ENCODE peak calls at places on chromosomes 5 and 9, in seven cellular contexts. One of them, this sample, is unnamed.

GRCh38 chr9:98994226-98995058 is 50.7 kb downstream of the COL15A1 start:
- DNase-seq in hepatocyte: no peak
- DNase-seq in IMR-90: no peak
- DNase-seq in GM23248: peak; percentile 42
- DNase-seq in neural progenitor cell: no peak
- DNase-seq in MM.1S: no peak
- DNase-seq in OCI-LY7: no peak
- DNase-seq in this sample: no peak

GRCh38 chr9:4662989-4663792 is 1.1 kb downstream of the PLPP6 start:
- DNase-seq in hepatocyte: peak; percentile 51
- DNase-seq in IMR-90: peak; percentile 47
- DNase-seq in GM23248: peak; percentile 48
- DNase-seq in neural progenitor cell: peak; percentile 1
- DNase-seq in MM.1S: no peak
- DNase-seq in OCI-LY7: no peak
- DNase-seq in this sample: no peak

GRCh38 chr9:85523202-85523601 is 218.6 kb downstream of the AGTPBP1 start:
- DNase-seq in hepatocyte: no peak
- DNase-seq in IMR-90: no peak
- DNase-seq in GM23248: no peak
- DNase-seq in neural progenitor cell: no peak
- DNase-seq in MM.1S: no peak
- DNase-seq in OCI-LY7: no peak
- DNase-seq in this sample: no peak

GRCh38 chr9:133346021-133346713 is 1.8 kb downstream of the MED22 start:
- DNase-seq in hepatocyte: no peak
- DNase-seq in IMR-90: no peak
- DNase-seq in GM23248: no peak
- DNase-seq in neural progenitor cell: no peak
- DNase-seq in MM.1S: no peak
- DNase-seq in OCI-LY7: no peak
- DNase-seq in this sample: no peak

GRCh38 chr9:89440548-89440947 is 57.4 kb downstream of the SEMA4D start:
- DNase-seq in hepatocyte: no peak
- DNase-seq in IMR-90: no peak
- DNase-seq in GM23248: peak; percentile 74
- DNase-seq in neural progenitor cell: no peak
- DNase-seq in MM.1S: no peak
- DNase-seq in OCI-LY7: no peak
- DNase-seq in this sample: no peak

GRCh38 chr5:113678924-113679575 is 165.6 kb downstream of the YTHDC2 start:
- DNase-seq in hepatocyte: peak; percentile 70
- DNase-seq in IMR-90: peak; percentile 36
- DNase-seq in GM23248: peak; percentile 61
- DNase-seq in neural progenitor cell: peak; percentile 77
- DNase-seq in MM.1S: peak; percentile 54
- DNase-seq in OCI-LY7: peak; percentile 46
- DNase-seq in this sample: peak; percentile 39

GRCh38 chr5:60586307-60586901 is 113.6 kb downstream of the DEPDC1B start:
- DNase-seq in hepatocyte: peak; percentile 28
- DNase-seq in IMR-90: peak; percentile 50
- DNase-seq in GM23248: peak; percentile 27
- DNase-seq in neural progenitor cell: peak; percentile 7
- DNase-seq in MM.1S: peak; percentile 37
- DNase-seq in OCI-LY7: peak; percentile 9
- DNase-seq in this sample: no peak

GRCh38 chr9:121902483-121903135 is 190.5 kb downstream of the TTLL11 start:
- DNase-seq in hepatocyte: no peak
- DNase-seq in IMR-90: peak; percentile 100
- DNase-seq in GM23248: peak; percentile 98
- DNase-seq in neural progenitor cell: no peak
- DNase-seq in MM.1S: no peak
- DNase-seq in OCI-LY7: no peak
- DNase-seq in this sample: no peak

GRCh38 chr5:159641371-159642039 is 274.8 kb upstream of the ADRA1B start:
- DNase-seq in hepatocyte: no peak
- DNase-seq in IMR-90: no peak
- DNase-seq in GM23248: no peak
- DNase-seq in neural progenitor cell: no peak
- DNase-seq in MM.1S: no peak
- DNase-seq in OCI-LY7: no peak
- DNase-seq in this sample: no peak

GRCh38 chr5:76401801-76402250 is 1.3 kb upstream of the IQGAP2 start:
- DNase-seq in hepatocyte: no peak
- DNase-seq in IMR-90: no peak
- DNase-seq in GM23248: no peak
- DNase-seq in neural progenitor cell: no peak
- DNase-seq in MM.1S: peak; percentile 93
- DNase-seq in OCI-LY7: peak; percentile 85
- DNase-seq in this sample: no peak

GRCh38 chr5:178120661-178121357 is 7.5 kb downstream of the N4BP3 start:
- DNase-seq in hepatocyte: peak; percentile 73
- DNase-seq in IMR-90: peak; percentile 76
- DNase-seq in GM23248: peak; percentile 70
- DNase-seq in neural progenitor cell: peak; percentile 86
- DNase-seq in MM.1S: peak; percentile 98
- DNase-seq in OCI-LY7: peak; percentile 98
- DNase-seq in this sample: peak; percentile 95

GRCh38 chr9:132185164-132186009 is 23.5 kb downstream of the NTNG2 start:
- DNase-seq in hepatocyte: no peak
- DNase-seq in IMR-90: no peak
- DNase-seq in GM23248: no peak
- DNase-seq in neural progenitor cell: peak; percentile 51
- DNase-seq in MM.1S: no peak
- DNase-seq in OCI-LY7: no peak
- DNase-seq in this sample: no peak

GRCh38 chr5:39177629-39177959 is 41.8 kb downstream of the FYB1 start:
- DNase-seq in hepatocyte: no peak
- DNase-seq in IMR-90: no peak
- DNase-seq in GM23248: no peak
- DNase-seq in neural progenitor cell: no peak
- DNase-seq in MM.1S: no peak
- DNase-seq in OCI-LY7: no peak
- DNase-seq in this sample: peak; percentile 46

DNA sequence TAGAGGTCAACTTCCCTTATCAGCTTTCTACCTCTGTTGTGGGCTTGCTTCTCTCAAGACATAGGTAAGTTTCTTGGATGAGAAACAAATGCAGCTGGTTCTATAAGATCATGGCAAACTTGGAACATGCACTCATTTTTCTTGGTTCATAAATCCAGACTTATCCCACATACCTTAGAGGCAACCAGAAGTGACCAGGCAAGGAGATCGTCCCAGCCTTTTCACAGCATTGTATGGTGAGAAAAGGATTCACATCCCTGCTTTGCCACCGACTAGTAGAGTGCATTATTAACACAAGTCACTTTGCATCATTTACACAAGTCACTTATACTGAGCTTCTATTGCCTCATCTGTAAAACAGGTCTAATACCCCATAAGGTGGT is 35.4 kb downstream of the LHFPL2 start:
- DNase-seq in hepatocyte: no peak
- DNase-seq in IMR-90: no peak
- DNase-seq in GM23248: no peak
- DNase-seq in neural progenitor cell: no peak
- DNase-seq in MM.1S: no peak
- DNase-seq in OCI-LY7: no peak
- DNase-seq in this sample: no peak
- H3K4me1 ChIP-seq in hepatocyte: peaks cover 21% of the 10 kb centered on the region
- H3K4me1 ChIP-seq in IMR-90: peaks cover 21% of the 10 kb centered on the region
- H3K4me1 ChIP-seq in GM23248: peaks cover 34% of the 10 kb centered on the region
- H3K4me1 ChIP-seq in neural progenitor cell: peaks cover 19% of the 10 kb centered on the region
- H3K4me1 ChIP-seq in MM.1S: no peaks in the 10 kb centered on the region
- H3K4me1 ChIP-seq in OCI-LY7: no peaks in the 10 kb centered on the region
- H3K4me1 ChIP-seq in this sample: no peaks in the 10 kb centered on the region

GRCh38 chr5:37810311-37810710 is 29.5 kb downstream of the GDNF start:
- DNase-seq in hepatocyte: no peak
- DNase-seq in IMR-90: peak; percentile 64
- DNase-seq in GM23248: peak; percentile 89
- DNase-seq in neural progenitor cell: no peak
- DNase-seq in MM.1S: no peak
- DNase-seq in OCI-LY7: no peak
- DNase-seq in this sample: no peak
- H2AFZ ChIP-seq in hepatocyte: no peak overlapping the region
- H2AFZ ChIP-seq in IMR-90: peak overlapping the region; percentile 71
- H2AFZ ChIP-seq in GM23248: peak overlapping the region; percentile 78
- H2AFZ ChIP-seq in neural progenitor cell: no peak overlapping the region
- H2AFZ ChIP-seq in MM.1S: no peak overlapping the region
- H2AFZ ChIP-seq in OCI-LY7: no peak overlapping the region
- H2AFZ ChIP-seq in this sample: no peak overlapping the region

DNA sequence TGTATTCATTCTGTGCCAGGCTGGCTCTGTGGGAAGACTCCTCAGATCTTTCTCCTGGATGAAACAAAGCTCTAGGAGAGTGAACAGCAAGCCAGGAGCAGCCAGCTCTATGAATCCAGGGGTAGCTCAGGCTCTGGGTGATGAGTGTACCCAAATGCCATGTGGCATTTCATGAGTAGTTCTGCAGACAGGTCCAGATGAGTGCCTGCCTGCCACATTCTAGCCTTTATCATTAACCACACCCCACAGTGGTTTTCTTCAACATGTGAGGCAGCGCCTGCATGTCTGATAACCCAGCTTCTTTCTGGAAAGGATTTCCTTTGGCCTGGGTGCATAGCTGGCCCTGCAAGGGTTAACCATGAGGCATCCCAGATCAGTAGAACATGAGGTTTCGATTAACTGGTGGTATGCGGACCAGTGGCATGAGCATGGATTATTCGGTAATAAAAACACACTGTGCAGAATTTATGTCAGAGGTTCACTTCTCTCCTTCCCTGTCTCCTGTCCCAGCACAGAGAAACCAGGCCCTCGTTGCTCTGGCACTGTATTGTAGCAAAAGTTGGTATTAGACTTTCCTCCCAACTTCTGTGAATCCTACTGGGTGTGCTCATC is 381.9 kb upstream of the ZNF462 start:
- DNase-seq in hepatocyte: no peak
- DNase-seq in IMR-90: no peak
- DNase-seq in GM23248: no peak
- DNase-seq in neural progenitor cell: no peak
- DNase-seq in MM.1S: no peak
- DNase-seq in OCI-LY7: no peak
- DNase-seq in this sample: no peak
- H3K27ac ChIP-seq in hepatocyte: no peak overlapping the region
- H3K27ac ChIP-seq in IMR-90: no peak overlapping the region
- H3K27ac ChIP-seq in GM23248: no peak overlapping the region
- H3K27ac ChIP-seq in neural progenitor cell: no peak overlapping the region
- H3K27ac ChIP-seq in MM.1S: no peak overlapping the region
- H3K27ac ChIP-seq in OCI-LY7: no peak overlapping the region
- H3K27ac ChIP-seq in this sample: no peak overlapping the region

GRCh38 chr9:110153431-110153830 is 54.5 kb downstream of the C9orf152 start:
- DNase-seq in hepatocyte: no peak
- DNase-seq in IMR-90: no peak
- DNase-seq in GM23248: peak; percentile 50
- DNase-seq in neural progenitor cell: no peak
- DNase-seq in MM.1S: no peak
- DNase-seq in OCI-LY7: no peak
- DNase-seq in this sample: no peak
- H3K4me1 ChIP-seq in hepatocyte: peaks cover 4% of the 10 kb centered on the region
- H3K4me1 ChIP-seq in IMR-90: peaks cover 30% of the 10 kb centered on the region
- H3K4me1 ChIP-seq in GM23248: peaks cover 64% of the 10 kb centered on the region
- H3K4me1 ChIP-seq in neural progenitor cell: no peaks in the 10 kb centered on the region
- H3K4me1 ChIP-seq in MM.1S: peaks cover 76% of the 10 kb centered on the region
- H3K4me1 ChIP-seq in OCI-LY7: peaks cover 82% of the 10 kb centered on the region
- H3K4me1 ChIP-seq in this sample: peaks cover 98% of the 10 kb centered on the region

GRCh38 chr5:122095158-122095557 is 17.1 kb upstream of the LOX start:
- DNase-seq in hepatocyte: no peak
- DNase-seq in IMR-90: no peak
- DNase-seq in GM23248: no peak
- DNase-seq in neural progenitor cell: no peak
- DNase-seq in MM.1S: peak; percentile 75
- DNase-seq in OCI-LY7: no peak
- DNase-seq in this sample: no peak

GRCh38 chr5:122091942-122092600 is 14.0 kb upstream of the LOX start:
- DNase-seq in hepatocyte: peak; percentile 50
- DNase-seq in IMR-90: peak; percentile 77
- DNase-seq in GM23248: peak; percentile 81
- DNase-seq in neural progenitor cell: peak; percentile 45
- DNase-seq in MM.1S: no peak
- DNase-seq in OCI-LY7: no peak
- DNase-seq in this sample: no peak

GRCh38 chr5:122089614-122090013 is 11.6 kb upstream of the LOX start:
- DNase-seq in hepatocyte: no peak
- DNase-seq in IMR-90: peak; percentile 94
- DNase-seq in GM23248: peak; percentile 93
- DNase-seq in neural progenitor cell: no peak
- DNase-seq in MM.1S: peak; percentile 46
- DNase-seq in OCI-LY7: no peak
- DNase-seq in this sample: peak; percentile 9

GRCh38 chr5:122093861-122094650 is 16.0 kb upstream of the LOX start:
- DNase-seq in hepatocyte: no peak
- DNase-seq in IMR-90: peak; percentile 38
- DNase-seq in GM23248: peak; percentile 86
- DNase-seq in neural progenitor cell: no peak
- DNase-seq in MM.1S: no peak
- DNase-seq in OCI-LY7: no peak
- DNase-seq in this sample: no peak

DNA sequence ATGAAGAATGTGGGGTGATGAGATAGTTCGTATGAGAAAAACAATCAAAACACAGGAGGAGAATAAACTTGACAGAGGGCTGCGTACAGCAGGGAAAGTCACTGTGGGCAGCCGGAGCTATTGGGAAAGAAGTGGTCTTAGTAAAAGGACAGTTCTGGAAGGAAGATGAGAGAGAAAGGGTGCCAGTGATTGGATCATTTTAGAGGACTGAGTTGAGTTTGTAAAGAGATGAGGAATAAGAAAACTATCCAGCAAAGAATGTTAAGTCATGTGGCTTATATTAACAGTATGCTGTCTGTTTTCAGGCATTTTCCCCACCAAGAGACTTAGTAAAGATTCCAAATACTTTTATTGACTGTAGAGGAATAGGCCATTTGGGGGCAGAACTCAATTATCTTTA is 15.4 kb upstream of the LOX start:
- DNase-seq in hepatocyte: peak; percentile 38
- DNase-seq in IMR-90: peak; percentile 95
- DNase-seq in GM23248: peak; percentile 94
- DNase-seq in neural progenitor cell: no peak
- DNase-seq in MM.1S: no peak
- DNase-seq in OCI-LY7: no peak
- DNase-seq in this sample: no peak
- H2AFZ ChIP-seq in hepatocyte: no peak overlapping the region
- H2AFZ ChIP-seq in IMR-90: no peak overlapping the region
- H2AFZ ChIP-seq in GM23248: peak overlapping the region; percentile 2
- H2AFZ ChIP-seq in neural progenitor cell: no peak overlapping the region
- H2AFZ ChIP-seq in MM.1S: no peak overlapping the region
- H2AFZ ChIP-seq in OCI-LY7: no peak overlapping the region
- H2AFZ ChIP-seq in this sample: no peak overlapping the region

GRCh38 chr5:157924490-157924889 is 65.5 kb upstream of the CLINT1 start:
- DNase-seq in hepatocyte: no peak
- DNase-seq in IMR-90: no peak
- DNase-seq in GM23248: no peak
- DNase-seq in neural progenitor cell: no peak
- DNase-seq in MM.1S: no peak
- DNase-seq in OCI-LY7: no peak
- DNase-seq in this sample: no peak
- H3K27ac ChIP-seq in hepatocyte: peak overlapping the region; percentile 56
- H3K27ac ChIP-seq in IMR-90: no peak overlapping the region
- H3K27ac ChIP-seq in GM23248: no peak overlapping the region
- H3K27ac ChIP-seq in neural progenitor cell: no peak overlapping the region
- H3K27ac ChIP-seq in MM.1S: no peak overlapping the region
- H3K27ac ChIP-seq in OCI-LY7: no peak overlapping the region
- H3K27ac ChIP-seq in this sample: no peak overlapping the region

GRCh38 chr9:2024888-2025781 is 10.0 kb downstream of the SMARCA2 start:
- DNase-seq in hepatocyte: no peak
- DNase-seq in IMR-90: no peak
- DNase-seq in GM23248: no peak
- DNase-seq in neural progenitor cell: no peak
- DNase-seq in MM.1S: no peak
- DNase-seq in OCI-LY7: no peak
- DNase-seq in this sample: no peak
- H3K4me1 ChIP-seq in hepatocyte: peaks cover 13% of the 10 kb centered on the region
- H3K4me1 ChIP-seq in IMR-90: peaks cover 5% of the 10 kb centered on the region
- H3K4me1 ChIP-seq in GM23248: peaks cover under 1% of the 10 kb centered on the region
- H3K4me1 ChIP-seq in neural progenitor cell: peaks cover 6% of the 10 kb centered on the region
- H3K4me1 ChIP-seq in MM.1S: no peaks in the 10 kb centered on the region
- H3K4me1 ChIP-seq in OCI-LY7: no peaks in the 10 kb centered on the region
- H3K4me1 ChIP-seq in this sample: peaks cover 48% of the 10 kb centered on the region

GRCh38 chr9:104991144-104991953 is 63.4 kb upstream of the ABCA1 start:
- DNase-seq in hepatocyte: peak; percentile 95
- DNase-seq in IMR-90: peak; percentile 82
- DNase-seq in GM23248: peak; percentile 94
- DNase-seq in neural progenitor cell: peak; percentile 90
- DNase-seq in MM.1S: peak; percentile 96
- DNase-seq in OCI-LY7: peak; percentile 59
- DNase-seq in this sample: peak; percentile 88
- H2AFZ ChIP-seq in hepatocyte: peak overlapping the region; percentile 52
- H2AFZ ChIP-seq in IMR-90: peak overlapping the region; percentile 97
- H2AFZ ChIP-seq in GM23248: peak overlapping the region; percentile 87
- H2AFZ ChIP-seq in neural progenitor cell: peak overlapping the region; percentile 94
- H2AFZ ChIP-seq in MM.1S: peak overlapping the region; percentile 73
- H2AFZ ChIP-seq in OCI-LY7: peak overlapping the region; percentile 89
- H2AFZ ChIP-seq in this sample: peak overlapping the region; percentile 60

This sample was measured in DND-41.